ENCODE peak calls at places on chromosomes 1 and 21, in nine cellular contexts. V is fibroblast of mammary gland, U is WTC11, R is NB4, K is GM12865, X is left lung, B is K562, Z is suprapubic skin, C is lower lobe of right lung. J is an unnamed sample.

GRCh38 chr1:211581521-211581920 is 2.6 kb upstream of the SLC30A1 start:
- DNase-seq in R (no peak), V (peak), X (no peak), U (no peak), Z (peak), C (no peak), K (no peak), B (no peak), J (no peak)

GRCh38 chr1:83999316-83999819 is 436 bp upstream of the TTLL7 start:
- DNase-seq in U (no peak), R (peak), C (peak), B (peak), X (peak), Z (peak), V (peak), K (peak), J (no peak)

GRCh38 chr1:238409191-238409846 is 518.6 kb upstream of the ZP4 start:
- DNase-seq in X (no peak), C (no peak), K (no peak), V (peak), Z (no peak), R (peak), U (no peak), B (no peak), J (no peak)

GRCh38 chr1:109928591-109929111 is 18.0 kb downstream of the CSF1 start:
- DNase-seq in R (no peak), X (no peak), Z (peak), K (no peak), U (no peak), B (no peak), C (no peak), V (peak), J (no peak)

GRCh38 chr1:179818743-179819173 is 58.8 kb downstream of the TOR1AIP2 start:
- DNase-seq in B (peak), X (no peak), C (no peak), R (peak), V (peak), K (no peak), U (no peak), Z (peak), J (no peak)

GRCh38 chr1:109618614-109619404 is 607 bp downstream of the GNAT2 start:
- DNase-seq in B (no peak), V (no peak), C (no peak), U (no peak), X (no peak), Z (no peak), K (no peak), R (no peak), J (no peak)

GRCh38 chr1:46747683-46748288 is 28.9 kb upstream of the EFCAB14 start:
- DNase-seq in X (no peak), V (peak), R (peak), K (peak), C (no peak), B (peak), Z (no peak), U (peak), J (no peak)

GRCh38 chr1:23718482-23718881 is 24.8 kb upstream of the ELOA start:
- DNase-seq in C (no peak), Z (no peak), B (peak), X (no peak), V (peak), U (peak), R (no peak), K (peak), J (no peak)

GRCh38 chr1:207084701-207085180 is 3.9 kb upstream of the C4BPB start:
- DNase-seq in C (no peak), K (peak), B (peak), V (peak), U (peak), Z (no peak), X (no peak), R (peak), J (no peak)

GRCh38 chr1:208117817-208118216 is 126.4 kb downstream of the PLXNA2 start:
- DNase-seq in C (no peak), Z (no peak), R (no peak), X (no peak), U (no peak), B (no peak), K (no peak), V (no peak), J (no peak)

GRCh38 chr1:112387807-112388206 is 8.2 kb upstream of the CTTNBP2NL start:
- DNase-seq in X (no peak), K (no peak), B (no peak), V (no peak), C (no peak), U (no peak), Z (no peak), R (no peak), J (no peak)

GRCh38 chr1:57279909-57280666 is 143.8 kb downstream of the DAB1 start:
- DNase-seq in V (peak), B (no peak), K (no peak), R (no peak), Z (no peak), U (no peak), C (no peak), X (no peak), J (no peak)

GRCh38 chr1:45325816-45326506 is 734 bp upstream of the HPDL start:
- DNase-seq in B (no peak), K (no peak), V (no peak), X (no peak), C (no peak), Z (peak), U (no peak), R (no peak), J (no peak)

GRCh38 chr1:220013497-220013896 is 32.8 kb downstream of the EPRS1 start:
- DNase-seq in B (no peak), Z (no peak), U (no peak), X (no peak), V (peak), K (no peak), C (no peak), R (no peak), J (no peak)

GRCh38 chr1:29256979-29257804 is 20.9 kb downstream of the PTPRU start:
- DNase-seq in V (peak), X (no peak), U (peak), Z (no peak), B (peak), C (no peak), K (no peak), R (peak), J (no peak)

GRCh38 chr1:209733409-209734192 is 22.3 kb upstream of the TRAF3IP3 start:
- DNase-seq in V (peak), C (no peak), U (no peak), Z (no peak), K (no peak), B (no peak), R (no peak), X (no peak), J (no peak)

GRCh38 chr1:207430602-207431001 is 23.5 kb upstream of the CR2 start:
- DNase-seq in B (no peak), K (peak), X (no peak), Z (no peak), U (no peak), R (no peak), C (no peak), V (no peak), J (no peak)

GRCh38 chr1:74712863-74713262 is 20.0 kb downstream of the CRYZ start:
- DNase-seq in K (no peak), C (no peak), V (no peak), R (no peak), X (no peak), Z (no peak), U (no peak), B (no peak), J (no peak)

GRCh38 chr1:220789532-220790147 is 2.9 kb downstream of the MTARC1 start:
- DNase-seq in K (no peak), B (no peak), Z (no peak), C (no peak), U (no peak), V (peak), R (peak), X (no peak), J (no peak)

GRCh38 chr1:24929876-24930702 is at the start of gene RUNX3:
- DNase-seq in B (peak), U (peak), R (peak), Z (no peak), K (peak), X (peak), V (no peak), C (peak), J (no peak)

GRCh38 chr21:20445971-20446370 is 552.2 kb upstream of the NCAM2 start:
- DNase-seq in R (no peak), U (no peak), K (no peak), C (no peak), Z (no peak), X (no peak), V (peak), B (no peak), J (no peak)

DNA sequence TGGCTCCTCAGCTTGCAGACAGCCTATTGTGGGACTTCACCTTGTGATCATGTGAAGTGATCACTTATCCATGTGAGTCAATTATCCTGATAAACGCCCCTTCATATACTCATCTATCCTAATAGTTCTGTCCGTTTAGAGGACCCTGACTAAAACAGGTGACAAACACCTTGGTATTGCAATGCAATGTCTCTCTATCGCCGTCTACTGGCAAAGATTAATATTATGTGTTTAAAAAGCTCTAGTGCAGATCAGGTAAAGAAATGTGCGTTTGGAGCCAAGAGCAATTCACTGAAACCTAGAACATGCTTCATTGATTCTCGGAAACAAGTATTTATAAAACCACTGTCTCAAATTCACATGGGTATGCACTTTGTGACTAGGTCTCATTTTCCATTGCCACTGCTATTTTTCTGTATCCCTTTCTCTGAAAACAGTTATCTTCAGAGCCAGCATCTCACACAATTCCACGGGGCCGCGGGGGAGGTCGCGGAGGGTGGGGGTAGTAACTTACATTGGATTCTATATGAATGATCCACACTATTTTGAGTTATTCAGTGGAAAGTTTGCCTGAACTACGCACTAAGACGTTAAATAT is 554.6 kb upstream of the NCAM2 start:
- DNase-seq in Z (no peak), K (peak), V (no peak), C (no peak), X (no peak), R (peak), B (peak), U (no peak), J (no peak)
- TF ChIP-seq CTCF in Z (no peak), K (peak), V (peak), C (peak), X (no peak), R (peak), B (peak), U (peak), J (peak)

GRCh38 chr1:170790175-170790574 is 126.2 kb downstream of the PRRX1 start:
- DNase-seq in Z (no peak), X (no peak), U (no peak), K (no peak), V (no peak), B (no peak), R (no peak), C (no peak), J (no peak)
- TF ChIP-seq CTCF in Z (no peak), X (no peak), U (no peak), K (no peak), V (peak), B (no peak), R (no peak), C (no peak), J (peak)

DNA sequence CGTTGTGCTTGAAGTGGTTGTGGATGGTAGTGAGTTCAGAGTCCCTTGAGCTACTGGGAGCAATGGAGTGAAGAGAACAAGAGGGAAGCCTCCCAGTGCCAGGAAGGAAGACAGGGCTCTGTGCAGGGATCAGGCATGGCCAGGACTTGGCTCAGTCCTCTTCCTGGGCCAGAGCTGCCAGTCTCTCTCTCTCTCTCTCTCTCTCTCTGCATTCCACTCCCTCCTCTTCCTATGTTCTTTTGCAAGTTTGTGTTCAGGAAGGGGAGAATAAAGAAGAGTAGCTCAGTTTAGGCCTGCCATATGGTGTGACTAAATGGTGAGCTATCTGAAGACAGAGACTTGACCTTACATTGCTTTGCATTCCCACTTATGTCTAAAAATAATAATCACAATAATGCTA is 20.5 kb upstream of the RPTN start:
- DNase-seq in Z (no peak), B (no peak), X (no peak), K (no peak), U (no peak), V (peak), R (no peak), C (no peak), J (no peak)
- TF ChIP-seq CTCF in Z (no peak), B (no peak), X (no peak), K (no peak), U (no peak), V (no peak), R (no peak), C (no peak), J (no peak)

GRCh38 chr1:203126866-203127671 is 457 bp upstream of the ADORA1 start:
- DNase-seq in C (no peak), V (no peak), K (no peak), R (no peak), X (no peak), B (no peak), U (no peak), Z (no peak), J (peak)

GRCh38 chr1:203124546-203125317 is 2.8 kb upstream of the ADORA1 start:
- DNase-seq in K (no peak), Z (no peak), V (peak), U (no peak), R (no peak), C (no peak), B (no peak), X (no peak), J (peak)

GRCh38 chr1:203124011-203124410 is 3.5 kb upstream of the ADORA1 start:
- DNase-seq in Z (no peak), X (no peak), B (no peak), C (no peak), V (no peak), K (no peak), R (no peak), U (no peak), J (peak)

GRCh38 chr1:203127672-203128611 is at the start of gene ADORA1:
- DNase-seq in C (peak), X (peak), U (peak), V (peak), Z (no peak), B (no peak), K (no peak), R (peak), J (peak)

DNA sequence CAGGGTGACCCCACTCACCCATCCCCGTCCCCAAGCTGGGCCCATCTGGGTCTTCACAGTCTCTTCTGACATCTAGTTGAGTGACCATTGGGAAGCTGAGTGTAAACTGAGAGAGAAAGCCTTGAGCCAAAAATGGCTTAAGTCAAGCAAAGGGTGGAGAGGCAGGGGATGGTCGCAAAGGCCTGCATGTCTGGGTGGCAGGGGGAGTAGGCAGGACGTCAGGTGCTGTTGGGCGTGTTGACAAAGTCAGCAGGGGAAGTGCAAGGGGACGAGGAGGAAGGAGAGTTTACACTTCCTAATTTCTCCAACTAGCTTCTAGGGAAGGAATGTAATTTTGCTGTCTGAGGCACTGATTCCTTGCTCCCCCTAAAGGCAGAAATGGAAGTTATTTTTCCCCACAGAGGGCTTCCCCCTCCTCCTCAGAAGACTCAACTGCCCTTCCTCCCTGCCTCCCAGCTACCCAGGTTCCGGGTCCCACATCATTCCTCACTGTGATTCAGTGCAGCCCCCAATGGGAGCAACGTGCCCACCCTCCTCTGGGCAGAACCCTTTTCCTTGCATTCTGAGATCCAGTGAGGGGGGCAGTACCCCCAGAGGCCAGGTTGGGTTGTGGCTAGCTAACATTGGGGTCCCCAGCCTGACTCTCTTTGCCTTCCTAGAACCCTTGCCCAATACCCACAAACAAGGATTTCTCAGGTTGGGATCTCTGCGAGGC is 1.2 kb upstream of the ADORA1 start:
- DNase-seq in V (peak), C (no peak), Z (no peak), R (peak), U (no peak), K (no peak), X (no peak), B (no peak), J (peak)
- TF ChIP-seq CTCF in V (peak), C (peak), Z (no peak), R (peak), U (no peak), K (no peak), X (peak), B (peak), J (peak)

DNA sequence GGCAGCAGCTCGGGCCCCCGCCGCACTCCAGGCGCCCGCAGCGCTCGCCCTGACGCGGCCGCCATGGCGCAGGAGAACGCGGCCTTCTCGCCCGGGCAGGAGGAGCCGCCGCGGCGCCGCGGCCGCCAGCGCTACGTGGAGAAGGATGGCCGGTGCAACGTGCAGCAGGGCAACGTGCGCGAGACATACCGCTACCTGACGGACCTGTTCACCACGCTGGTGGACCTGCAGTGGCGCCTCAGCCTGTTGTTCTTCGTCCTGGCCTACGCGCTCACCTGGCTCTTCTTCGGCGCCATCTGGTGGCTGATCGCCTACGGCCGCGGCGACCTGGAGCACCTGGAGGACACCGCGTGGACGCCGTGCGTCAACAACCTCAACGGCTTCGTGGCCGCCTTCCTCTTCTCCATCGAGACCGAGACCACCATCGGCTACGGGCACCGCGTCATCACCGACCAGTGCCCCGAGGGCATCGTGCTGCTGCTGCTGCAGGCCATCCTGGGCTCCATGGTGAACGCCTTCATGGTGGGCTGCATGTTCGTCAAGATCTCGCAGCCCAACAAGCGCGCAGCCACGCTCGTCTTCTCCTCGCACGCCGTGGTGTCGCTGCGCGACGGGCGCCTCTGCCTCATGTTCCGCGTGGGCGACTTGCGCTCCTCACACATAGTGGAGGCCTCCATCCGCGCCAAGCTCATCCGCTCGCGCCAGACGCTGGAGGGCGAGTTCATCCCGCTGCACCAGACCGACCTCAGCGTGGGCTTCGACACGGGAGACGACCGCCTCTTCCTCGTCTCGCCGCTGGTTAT is 2.8 kb downstream of the KCNJ9 start:
- DNase-seq in R (peak), C (peak), B (peak), U (peak), V (peak), K (peak), X (peak), Z (no peak), J (no peak)
- TF ChIP-seq CTCF in R (peak), C (peak), B (peak), U (no peak), V (peak), K (peak), X (peak), Z (no peak), J (peak)

GRCh38 chr1:172041102-172041501 is 199.8 kb downstream of the DNM3 start:
- DNase-seq in C (no peak), R (no peak), Z (no peak), K (no peak), V (no peak), U (no peak), X (no peak), B (no peak), J (no peak)

GRCh38 chr1:172040466-172040865 is 199.2 kb downstream of the DNM3 start:
- DNase-seq in X (no peak), R (no peak), K (no peak), B (no peak), Z (no peak), U (no peak), C (no peak), V (peak), J (no peak)

GRCh38 chr1:172041689-172042088 is 200.4 kb downstream of the DNM3 start:
- DNase-seq in V (peak), R (no peak), U (no peak), C (no peak), K (no peak), B (no peak), Z (no peak), X (no peak), J (no peak)
- TF ChIP-seq CTCF in V (peak), R (no peak), U (no peak), C (peak), K (no peak), B (no peak), Z (no peak), X (no peak), J (peak)

GRCh38 chr1:215143497-215143896 is 61.0 kb downstream of the KCNK2 start:
- DNase-seq in R (no peak), K (no peak), X (no peak), U (no peak), B (no peak), V (no peak), C (no peak), Z (no peak), J (no peak)
- TF ChIP-seq CTCF in R (no peak), K (no peak), X (no peak), U (no peak), B (no peak), V (no peak), C (no peak), Z (no peak), J (no peak)

GRCh38 chr21:44067011-44067839 is 40.0 kb upstream of the PWP2 start:
- DNase-seq in Z (peak), X (no peak), V (peak), K (no peak), C (no peak), B (no peak), U (no peak), R (no peak), J (no peak)
- TF ChIP-seq CTCF in Z (no peak), X (no peak), V (peak), K (no peak), C (no peak), B (peak), U (no peak), R (no peak), J (no peak)